ENCODE peak calls at places on chromosome 7, in seven cellular contexts. One of them, this sample, is unnamed.

GRCh38 chr7:80275192-80275605 is 140.6 kb downstream of the GNAI1 start:
- DNase-seq in HCT116: no peak
- DNase-seq in transverse colon: no peak
- DNase-seq in suprapubic skin: no peak
- DNase-seq in K562: no peak
- DNase-seq in breast epithelium: no peak
- DNase-seq in endothelial cell of umbilical vein: no peak
- DNase-seq in this sample: no peak

GRCh38 chr7:92279429-92280031 is 33.8 kb downstream of the ANKIB1 start:
- DNase-seq in HCT116: no peak
- DNase-seq in transverse colon: no peak
- DNase-seq in suprapubic skin: no peak
- DNase-seq in K562: no peak
- DNase-seq in breast epithelium: no peak
- DNase-seq in endothelial cell of umbilical vein: no peak
- DNase-seq in this sample: no peak

GRCh38 chr7:5704534-5704922 is 76.9 kb downstream of the RNF216 start:
- DNase-seq in HCT116: peak; percentile 49
- DNase-seq in transverse colon: peak; percentile 79
- DNase-seq in suprapubic skin: peak; percentile 82
- DNase-seq in K562: peak; percentile 85
- DNase-seq in breast epithelium: peak; percentile 75
- DNase-seq in endothelial cell of umbilical vein: peak; percentile 87
- DNase-seq in this sample: no peak

GRCh38 chr7:134533288-134533771 is 6.0 kb downstream of the AKR1B10 start:
- DNase-seq in HCT116: no peak
- DNase-seq in transverse colon: no peak
- DNase-seq in suprapubic skin: no peak
- DNase-seq in K562: no peak
- DNase-seq in breast epithelium: no peak
- DNase-seq in endothelial cell of umbilical vein: no peak
- DNase-seq in this sample: no peak

GRCh38 chr7:84337386-84337785 is 142.8 kb upstream of the SEMA3A start:
- DNase-seq in HCT116: no peak
- DNase-seq in transverse colon: no peak
- DNase-seq in suprapubic skin: no peak
- DNase-seq in K562: no peak
- DNase-seq in breast epithelium: no peak
- DNase-seq in endothelial cell of umbilical vein: no peak
- DNase-seq in this sample: no peak

GRCh38 chr7:23594879-23595604 is 2.1 kb upstream of the CCDC126 start:
- DNase-seq in HCT116: peak; percentile 52
- DNase-seq in transverse colon: no peak
- DNase-seq in suprapubic skin: no peak
- DNase-seq in K562: peak; percentile 40
- DNase-seq in breast epithelium: no peak
- DNase-seq in endothelial cell of umbilical vein: no peak
- DNase-seq in this sample: no peak

GRCh38 chr7:21939136-21939857 is 6.4 kb downstream of the CDCA7L start:
- DNase-seq in HCT116: no peak
- DNase-seq in transverse colon: no peak
- DNase-seq in suprapubic skin: no peak
- DNase-seq in K562: no peak
- DNase-seq in breast epithelium: no peak
- DNase-seq in endothelial cell of umbilical vein: peak; percentile 88
- DNase-seq in this sample: no peak

GRCh38 chr7:33186187-33186586 is 56.8 kb downstream of the BBS9 start:
- DNase-seq in HCT116: no peak
- DNase-seq in transverse colon: no peak
- DNase-seq in suprapubic skin: no peak
- DNase-seq in K562: peak; percentile 9
- DNase-seq in breast epithelium: no peak
- DNase-seq in endothelial cell of umbilical vein: no peak
- DNase-seq in this sample: no peak

GRCh38 chr7:4249241-4249640 is 432.9 kb upstream of the FOXK1 start:
- DNase-seq in HCT116: no peak
- DNase-seq in transverse colon: no peak
- DNase-seq in suprapubic skin: no peak
- DNase-seq in K562: no peak
- DNase-seq in breast epithelium: no peak
- DNase-seq in endothelial cell of umbilical vein: no peak
- DNase-seq in this sample: no peak

GRCh38 chr7:128209229-128210035 is 31.6 kb upstream of the LEP start:
- DNase-seq in HCT116: peak; percentile 63
- DNase-seq in transverse colon: peak; percentile 62
- DNase-seq in suprapubic skin: no peak
- DNase-seq in K562: peak; percentile 89
- DNase-seq in breast epithelium: peak; percentile 50
- DNase-seq in endothelial cell of umbilical vein: peak; percentile 77
- DNase-seq in this sample: no peak

GRCh38 chr7:37570145-37570544 is 113.4 kb upstream of the GPR141 start:
- DNase-seq in HCT116: no peak
- DNase-seq in transverse colon: no peak
- DNase-seq in suprapubic skin: no peak
- DNase-seq in K562: peak; percentile 74
- DNase-seq in breast epithelium: no peak
- DNase-seq in endothelial cell of umbilical vein: no peak
- DNase-seq in this sample: no peak

GRCh38 chr7:39042706-39043105 is 65.0 kb downstream of the POU6F2 start:
- DNase-seq in HCT116: no peak
- DNase-seq in transverse colon: no peak
- DNase-seq in suprapubic skin: no peak
- DNase-seq in K562: no peak
- DNase-seq in breast epithelium: no peak
- DNase-seq in endothelial cell of umbilical vein: no peak
- DNase-seq in this sample: no peak

GRCh38 chr7:102096706-102097427 is 189.8 kb upstream of the SH2B2 start:
- DNase-seq in HCT116: no peak
- DNase-seq in transverse colon: peak; percentile 25
- DNase-seq in suprapubic skin: peak; percentile 46
- DNase-seq in K562: no peak
- DNase-seq in breast epithelium: no peak
- DNase-seq in endothelial cell of umbilical vein: no peak
- DNase-seq in this sample: peak; percentile 34

GRCh38 chr7:7122701-7123281 is 59.6 kb upstream of the C1GALT1 start:
- DNase-seq in HCT116: no peak
- DNase-seq in transverse colon: no peak
- DNase-seq in suprapubic skin: no peak
- DNase-seq in K562: no peak
- DNase-seq in breast epithelium: no peak
- DNase-seq in endothelial cell of umbilical vein: no peak
- DNase-seq in this sample: no peak

GRCh38 chr7:141663081-141663510 is 38.9 kb downstream of the DENND11 start:
- DNase-seq in HCT116: no peak
- DNase-seq in transverse colon: peak; percentile 77
- DNase-seq in suprapubic skin: no peak
- DNase-seq in K562: no peak
- DNase-seq in breast epithelium: peak; percentile 80
- DNase-seq in endothelial cell of umbilical vein: peak; percentile 90
- DNase-seq in this sample: no peak

GRCh38 chr7:146956323-146956722 is 839.7 kb downstream of the CNTNAP2 start:
- DNase-seq in HCT116: no peak
- DNase-seq in transverse colon: no peak
- DNase-seq in suprapubic skin: no peak
- DNase-seq in K562: no peak
- DNase-seq in breast epithelium: no peak
- DNase-seq in endothelial cell of umbilical vein: no peak
- DNase-seq in this sample: no peak

GRCh38 chr7:19957664-19958063 is 184.2 kb upstream of the TMEM196 start:
- DNase-seq in HCT116: no peak
- DNase-seq in transverse colon: no peak
- DNase-seq in suprapubic skin: no peak
- DNase-seq in K562: no peak
- DNase-seq in breast epithelium: no peak
- DNase-seq in endothelial cell of umbilical vein: no peak
- DNase-seq in this sample: no peak

GRCh38 chr7:159027803-159028455 is 116.7 kb downstream of the VIPR2 start:
- DNase-seq in HCT116: no peak
- DNase-seq in transverse colon: peak; percentile 66
- DNase-seq in suprapubic skin: peak; percentile 51
- DNase-seq in K562: no peak
- DNase-seq in breast epithelium: peak; percentile 55
- DNase-seq in endothelial cell of umbilical vein: no peak
- DNase-seq in this sample: peak; percentile 85

DNA sequence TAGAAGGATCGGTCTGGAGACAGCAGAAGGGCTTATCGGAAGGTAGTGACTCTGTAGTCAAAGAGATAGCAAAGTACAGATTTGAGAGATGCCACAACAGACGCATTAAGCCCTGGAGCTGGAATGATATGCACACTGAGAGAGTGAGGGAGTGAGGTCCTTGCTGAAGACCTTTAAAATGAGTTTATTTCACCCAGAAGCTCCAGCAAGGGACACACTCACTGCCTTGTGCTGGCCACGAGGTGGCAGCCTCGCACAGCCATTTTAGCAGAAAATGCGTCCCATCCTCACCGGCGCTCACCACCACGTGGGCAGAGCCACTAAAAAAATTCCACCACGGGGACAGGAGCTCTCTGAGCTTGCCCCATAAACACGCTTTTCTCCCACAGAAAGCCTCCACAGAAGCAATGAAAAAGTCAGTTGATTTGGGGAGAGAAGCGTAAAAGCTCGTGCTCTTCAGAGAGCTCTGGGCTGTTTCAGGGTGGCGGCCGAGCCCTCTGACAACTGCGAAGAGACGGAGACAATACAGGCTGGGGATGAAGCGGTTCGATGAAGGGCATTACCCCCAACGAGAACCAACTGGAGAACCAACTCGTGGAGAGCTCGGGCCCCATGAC is 163.0 kb upstream of the KLF14 start:
- DNase-seq in HCT116: peak; percentile 86
- DNase-seq in transverse colon: peak; percentile 80
- DNase-seq in suprapubic skin: no peak
- DNase-seq in K562: peak; percentile 94
- DNase-seq in breast epithelium: no peak
- DNase-seq in endothelial cell of umbilical vein: peak; percentile 75
- DNase-seq in this sample: no peak
- TF ChIP-seq POLR2AphosphoS5 in HCT116: no peak
- TF ChIP-seq POLR2AphosphoS5 in transverse colon: peak; percentile 54
- TF ChIP-seq POLR2AphosphoS5 in suprapubic skin: no peak
- TF ChIP-seq POLR2AphosphoS5 in K562: no peak
- TF ChIP-seq POLR2AphosphoS5 in breast epithelium: peak; percentile 25
- TF ChIP-seq POLR2AphosphoS5 in endothelial cell of umbilical vein: no peak
- TF ChIP-seq POLR2AphosphoS5 in this sample: peak; percentile 42

DNA sequence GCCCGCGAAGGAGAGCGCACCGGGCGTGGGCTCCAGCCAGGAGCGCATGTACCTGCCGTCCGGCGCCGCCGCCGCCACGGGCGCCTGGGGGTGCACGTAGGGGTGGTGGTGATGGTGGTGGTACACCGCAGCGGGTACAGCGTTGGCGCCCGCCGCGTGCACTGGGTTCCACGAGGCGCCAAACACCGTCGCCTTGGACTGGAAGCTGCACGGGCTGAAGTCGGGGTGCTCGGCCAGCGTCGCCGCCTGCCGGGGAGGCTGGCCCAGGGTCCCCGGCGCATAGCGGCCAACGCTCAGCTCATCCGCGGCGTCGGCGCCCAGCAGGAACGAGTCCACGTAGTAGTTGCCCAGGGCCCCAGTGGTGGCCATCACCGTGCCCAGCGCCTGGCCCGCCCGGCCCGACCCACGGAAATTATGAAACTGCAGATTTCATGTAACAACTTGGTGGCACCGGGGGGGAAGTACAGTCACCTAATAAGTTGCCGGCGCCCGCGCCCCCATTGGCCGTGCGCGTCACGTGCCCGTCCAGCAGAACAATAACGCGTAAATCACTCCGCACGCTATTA is at the start of gene HOXA9:
- DNase-seq in HCT116: peak; percentile 94
- DNase-seq in transverse colon: peak; percentile 87
- DNase-seq in suprapubic skin: peak; percentile 94
- DNase-seq in K562: no peak
- DNase-seq in breast epithelium: peak; percentile 81
- DNase-seq in endothelial cell of umbilical vein: peak; percentile 98
- DNase-seq in this sample: no peak
- TF ChIP-seq POLR2A in HCT116: peak; percentile 88
- TF ChIP-seq POLR2A in transverse colon: peak; percentile 77
- TF ChIP-seq POLR2A in suprapubic skin: peak; percentile 48
- TF ChIP-seq POLR2A in K562: no peak
- TF ChIP-seq POLR2A in breast epithelium: no peak
- TF ChIP-seq POLR2A in endothelial cell of umbilical vein: peak; percentile 95
- TF ChIP-seq POLR2A in this sample: peak; percentile 23

DNA sequence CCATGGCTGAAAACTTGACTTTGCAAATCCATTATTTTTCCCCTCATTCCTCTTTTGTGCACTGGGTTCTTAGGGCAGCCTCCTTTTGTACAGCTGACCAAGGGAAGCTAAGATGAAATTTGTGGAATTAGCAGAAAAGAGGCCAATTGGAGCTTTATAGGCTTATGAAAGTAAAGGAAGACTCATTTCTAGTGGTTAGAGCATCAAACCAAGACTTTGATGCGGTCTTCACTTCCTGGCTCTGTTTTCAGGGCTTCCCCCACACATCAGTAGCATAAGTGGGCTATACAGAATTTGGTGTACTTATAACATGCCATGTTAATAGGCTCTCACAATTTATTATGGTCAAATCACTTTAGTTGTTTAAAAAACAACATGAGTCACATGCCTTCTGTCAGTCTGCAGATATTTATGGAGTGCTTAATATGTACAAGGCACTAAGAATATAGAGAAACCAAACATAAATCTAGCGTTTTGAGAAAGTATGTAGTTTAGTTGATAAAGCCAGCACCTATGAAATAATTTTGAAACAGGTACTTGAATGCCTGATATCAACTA is 5.7 kb downstream of the AUTS2 start:
- DNase-seq in HCT116: no peak
- DNase-seq in transverse colon: no peak
- DNase-seq in suprapubic skin: no peak
- DNase-seq in K562: no peak
- DNase-seq in breast epithelium: no peak
- DNase-seq in endothelial cell of umbilical vein: no peak
- DNase-seq in this sample: no peak
- H3K27me3 ChIP-seq in HCT116: no peaks in the 10 kb centered on the region
- H3K27me3 ChIP-seq in transverse colon: peaks cover 27% of the 10 kb centered on the region
- H3K27me3 ChIP-seq in suprapubic skin: no peaks in the 10 kb centered on the region
- H3K27me3 ChIP-seq in K562: peaks cover 6% of the 10 kb centered on the region
- H3K27me3 ChIP-seq in breast epithelium: no peaks in the 10 kb centered on the region
- H3K27me3 ChIP-seq in endothelial cell of umbilical vein: peaks cover 17% of the 10 kb centered on the region
- H3K27me3 ChIP-seq in this sample: no peaks in the 10 kb centered on the region

DNA sequence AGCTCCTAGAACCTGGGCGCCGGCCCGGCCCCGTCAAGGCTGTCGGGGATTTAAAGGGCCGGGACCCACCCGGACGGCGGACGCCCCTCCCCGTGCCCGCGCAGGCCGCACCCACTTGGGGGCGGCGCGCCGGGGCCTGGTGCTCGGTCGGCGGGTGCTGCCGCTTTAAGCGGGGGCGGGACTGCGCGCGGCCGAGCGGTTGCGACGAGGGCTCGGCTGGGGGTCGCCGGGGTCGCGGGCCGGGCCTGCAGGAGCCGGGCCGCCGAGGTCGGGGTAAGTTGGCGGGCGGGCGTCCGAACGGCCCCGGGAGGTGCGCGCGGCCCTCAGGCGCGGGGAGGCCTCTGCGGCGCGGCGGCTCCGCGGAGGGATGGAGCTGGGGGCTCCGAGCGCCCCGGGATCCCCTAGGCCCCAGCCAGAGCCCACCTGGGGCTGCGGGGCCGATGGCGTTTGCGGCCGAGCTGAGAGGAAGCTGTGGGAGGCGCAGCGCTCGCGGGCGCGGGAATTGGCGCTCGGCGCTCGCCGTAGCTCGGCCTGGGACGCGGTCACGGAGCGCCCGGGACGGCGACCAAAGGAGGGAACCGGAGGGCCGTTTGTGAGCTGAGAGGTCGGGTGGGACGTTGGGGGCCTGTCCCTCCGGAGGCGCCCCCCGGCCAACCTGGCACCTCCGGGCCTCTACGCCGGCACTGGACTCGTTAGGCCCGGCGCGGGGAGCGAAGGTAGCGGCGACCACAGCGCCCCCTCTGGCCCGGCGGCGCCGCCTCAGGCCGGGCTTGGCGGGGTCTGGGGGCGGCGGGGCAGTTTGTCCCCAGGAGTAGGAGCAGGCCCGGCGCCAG is at the start of gene TRRAP:
- DNase-seq in HCT116: no peak
- DNase-seq in transverse colon: peak; percentile 72
- DNase-seq in suprapubic skin: peak; percentile 83
- DNase-seq in K562: peak; percentile 86
- DNase-seq in breast epithelium: peak; percentile 29
- DNase-seq in endothelial cell of umbilical vein: peak; percentile 65
- DNase-seq in this sample: no peak
- TF ChIP-seq POLR2AphosphoS5 in HCT116: peak; percentile 50
- TF ChIP-seq POLR2AphosphoS5 in transverse colon: peak; percentile 61
- TF ChIP-seq POLR2AphosphoS5 in suprapubic skin: no peak
- TF ChIP-seq POLR2AphosphoS5 in K562: peak; percentile 68
- TF ChIP-seq POLR2AphosphoS5 in breast epithelium: peak; percentile 52
- TF ChIP-seq POLR2AphosphoS5 in endothelial cell of umbilical vein: peak; percentile 56
- TF ChIP-seq POLR2AphosphoS5 in this sample: no peak

This sample was measured in vagina.